ENCODE peak calls at places on chromosomes 5 and 9, in ten cellular contexts. One of them, this sample, is unnamed.

GRCh38 chr5:98492258-98492657 is 281.2 kb upstream of the RGMB start:
- DNase-seq in choroid plexus epithelial cell: no peak
- DNase-seq in A673: no peak
- DNase-seq in fibroblast of lung: no peak
- DNase-seq in right atrium auricular region: no peak
- DNase-seq in neural progenitor cell: no peak
- DNase-seq in HFF-Myc: no peak
- DNase-seq in suprapubic skin: no peak
- DNase-seq in effector memory CD4-positive, alpha-beta T cell: no peak
- DNase-seq in hepatocyte: no peak
- DNase-seq in this sample: no peak

GRCh38 chr5:140381972-140382371 is 19.7 kb upstream of the ANKHD1 start:
- DNase-seq in choroid plexus epithelial cell: no peak
- DNase-seq in A673: no peak
- DNase-seq in fibroblast of lung: no peak
- DNase-seq in right atrium auricular region: peak; percentile 2
- DNase-seq in neural progenitor cell: no peak
- DNase-seq in HFF-Myc: no peak
- DNase-seq in suprapubic skin: no peak
- DNase-seq in effector memory CD4-positive, alpha-beta T cell: no peak
- DNase-seq in hepatocyte: no peak
- DNase-seq in this sample: no peak

GRCh38 chr9:20353931-20354652 is 268.2 kb downstream of the MLLT3 start:
- DNase-seq in choroid plexus epithelial cell: peak; percentile 58
- DNase-seq in A673: no peak
- DNase-seq in fibroblast of lung: no peak
- DNase-seq in right atrium auricular region: no peak
- DNase-seq in neural progenitor cell: no peak
- DNase-seq in HFF-Myc: no peak
- DNase-seq in suprapubic skin: no peak
- DNase-seq in effector memory CD4-positive, alpha-beta T cell: no peak
- DNase-seq in hepatocyte: no peak
- DNase-seq in this sample: no peak

GRCh38 chr5:154860123-154860522 is 1.7 kb downstream of the CNOT8 start:
- DNase-seq in choroid plexus epithelial cell: peak; percentile 82
- DNase-seq in A673: peak; percentile 22
- DNase-seq in fibroblast of lung: peak; percentile 54
- DNase-seq in right atrium auricular region: no peak
- DNase-seq in neural progenitor cell: peak; percentile 25
- DNase-seq in HFF-Myc: no peak
- DNase-seq in suprapubic skin: no peak
- DNase-seq in effector memory CD4-positive, alpha-beta T cell: no peak
- DNase-seq in hepatocyte: no peak
- DNase-seq in this sample: peak; percentile 29

GRCh38 chr5:81759632-81760005 is 8.7 kb upstream of the SSBP2 start:
- DNase-seq in choroid plexus epithelial cell: no peak
- DNase-seq in A673: peak; percentile 75
- DNase-seq in fibroblast of lung: no peak
- DNase-seq in right atrium auricular region: no peak
- DNase-seq in neural progenitor cell: no peak
- DNase-seq in HFF-Myc: no peak
- DNase-seq in suprapubic skin: no peak
- DNase-seq in effector memory CD4-positive, alpha-beta T cell: no peak
- DNase-seq in hepatocyte: no peak
- DNase-seq in this sample: no peak

GRCh38 chr9:121154782-121155181 is 46.9 kb downstream of the RAB14 start:
- DNase-seq in choroid plexus epithelial cell: peak; percentile 23
- DNase-seq in A673: no peak
- DNase-seq in fibroblast of lung: no peak
- DNase-seq in right atrium auricular region: no peak
- DNase-seq in neural progenitor cell: no peak
- DNase-seq in HFF-Myc: no peak
- DNase-seq in suprapubic skin: no peak
- DNase-seq in effector memory CD4-positive, alpha-beta T cell: no peak
- DNase-seq in hepatocyte: peak; percentile 31
- DNase-seq in this sample: no peak

GRCh38 chr5:80654054-80654390 is 430 bp upstream of the MSH3 start:
- DNase-seq in choroid plexus epithelial cell: no peak
- DNase-seq in A673: peak; percentile 41
- DNase-seq in fibroblast of lung: no peak
- DNase-seq in right atrium auricular region: no peak
- DNase-seq in neural progenitor cell: peak; percentile 35
- DNase-seq in HFF-Myc: no peak
- DNase-seq in suprapubic skin: no peak
- DNase-seq in effector memory CD4-positive, alpha-beta T cell: no peak
- DNase-seq in hepatocyte: peak; percentile 49
- DNase-seq in this sample: no peak

GRCh38 chr5:180102636-180103035 is 31.1 kb upstream of the RNF130 start:
- DNase-seq in choroid plexus epithelial cell: no peak
- DNase-seq in A673: no peak
- DNase-seq in fibroblast of lung: no peak
- DNase-seq in right atrium auricular region: no peak
- DNase-seq in neural progenitor cell: no peak
- DNase-seq in HFF-Myc: no peak
- DNase-seq in suprapubic skin: no peak
- DNase-seq in effector memory CD4-positive, alpha-beta T cell: no peak
- DNase-seq in hepatocyte: no peak
- DNase-seq in this sample: no peak

GRCh38 chr9:119365291-119366027 is 3.8 kb downstream of the BRINP1 start:
- DNase-seq in choroid plexus epithelial cell: peak; percentile 55
- DNase-seq in A673: peak; percentile 61
- DNase-seq in fibroblast of lung: no peak
- DNase-seq in right atrium auricular region: no peak
- DNase-seq in neural progenitor cell: peak; percentile 89
- DNase-seq in HFF-Myc: no peak
- DNase-seq in suprapubic skin: no peak
- DNase-seq in effector memory CD4-positive, alpha-beta T cell: no peak
- DNase-seq in hepatocyte: peak; percentile 72
- DNase-seq in this sample: no peak

GRCh38 chr5:33468811-33469435 is 28.2 kb downstream of the TARS1 start:
- DNase-seq in choroid plexus epithelial cell: no peak
- DNase-seq in A673: no peak
- DNase-seq in fibroblast of lung: no peak
- DNase-seq in right atrium auricular region: no peak
- DNase-seq in neural progenitor cell: no peak
- DNase-seq in HFF-Myc: no peak
- DNase-seq in suprapubic skin: no peak
- DNase-seq in effector memory CD4-positive, alpha-beta T cell: no peak
- DNase-seq in hepatocyte: no peak
- DNase-seq in this sample: no peak

GRCh38 chr5:104498281-104498680 is 935.7 kb upstream of the NUDT12 start:
- DNase-seq in choroid plexus epithelial cell: peak; percentile 54
- DNase-seq in A673: peak; percentile 3
- DNase-seq in fibroblast of lung: peak; percentile 65
- DNase-seq in right atrium auricular region: no peak
- DNase-seq in neural progenitor cell: no peak
- DNase-seq in HFF-Myc: no peak
- DNase-seq in suprapubic skin: no peak
- DNase-seq in effector memory CD4-positive, alpha-beta T cell: no peak
- DNase-seq in hepatocyte: peak; percentile 5
- DNase-seq in this sample: no peak

GRCh38 chr5:82167372-82167771 is 110.8 kb downstream of the RPS23 start:
- DNase-seq in choroid plexus epithelial cell: no peak
- DNase-seq in A673: no peak
- DNase-seq in fibroblast of lung: peak; percentile 84
- DNase-seq in right atrium auricular region: no peak
- DNase-seq in neural progenitor cell: no peak
- DNase-seq in HFF-Myc: no peak
- DNase-seq in suprapubic skin: no peak
- DNase-seq in effector memory CD4-positive, alpha-beta T cell: no peak
- DNase-seq in hepatocyte: no peak
- DNase-seq in this sample: no peak

GRCh38 chr9:98654247-98654646 is 54.5 kb downstream of the GABBR2 start:
- DNase-seq in choroid plexus epithelial cell: no peak
- DNase-seq in A673: no peak
- DNase-seq in fibroblast of lung: peak; percentile 55
- DNase-seq in right atrium auricular region: no peak
- DNase-seq in neural progenitor cell: no peak
- DNase-seq in HFF-Myc: peak; percentile 32
- DNase-seq in suprapubic skin: no peak
- DNase-seq in effector memory CD4-positive, alpha-beta T cell: no peak
- DNase-seq in hepatocyte: no peak
- DNase-seq in this sample: peak; percentile 64

GRCh38 chr9:86601697-86602096 is 247.5 kb upstream of the TUT7 start:
- DNase-seq in choroid plexus epithelial cell: peak; percentile 35
- DNase-seq in A673: no peak
- DNase-seq in fibroblast of lung: peak; percentile 28
- DNase-seq in right atrium auricular region: no peak
- DNase-seq in neural progenitor cell: no peak
- DNase-seq in HFF-Myc: peak; percentile 33
- DNase-seq in suprapubic skin: no peak
- DNase-seq in effector memory CD4-positive, alpha-beta T cell: no peak
- DNase-seq in hepatocyte: no peak
- DNase-seq in this sample: no peak

GRCh38 chr5:163807781-163808180 is 302.4 kb downstream of the MAT2B start:
- DNase-seq in choroid plexus epithelial cell: no peak
- DNase-seq in A673: no peak
- DNase-seq in fibroblast of lung: peak; percentile 82
- DNase-seq in right atrium auricular region: no peak
- DNase-seq in neural progenitor cell: no peak
- DNase-seq in HFF-Myc: no peak
- DNase-seq in suprapubic skin: no peak
- DNase-seq in effector memory CD4-positive, alpha-beta T cell: no peak
- DNase-seq in hepatocyte: no peak
- DNase-seq in this sample: no peak

GRCh38 chr5:163815240-163815791 is 309.9 kb downstream of the MAT2B start:
- DNase-seq in choroid plexus epithelial cell: peak; percentile 61
- DNase-seq in A673: no peak
- DNase-seq in fibroblast of lung: peak; percentile 15
- DNase-seq in right atrium auricular region: no peak
- DNase-seq in neural progenitor cell: no peak
- DNase-seq in HFF-Myc: no peak
- DNase-seq in suprapubic skin: no peak
- DNase-seq in effector memory CD4-positive, alpha-beta T cell: no peak
- DNase-seq in hepatocyte: no peak
- DNase-seq in this sample: no peak

DNA sequence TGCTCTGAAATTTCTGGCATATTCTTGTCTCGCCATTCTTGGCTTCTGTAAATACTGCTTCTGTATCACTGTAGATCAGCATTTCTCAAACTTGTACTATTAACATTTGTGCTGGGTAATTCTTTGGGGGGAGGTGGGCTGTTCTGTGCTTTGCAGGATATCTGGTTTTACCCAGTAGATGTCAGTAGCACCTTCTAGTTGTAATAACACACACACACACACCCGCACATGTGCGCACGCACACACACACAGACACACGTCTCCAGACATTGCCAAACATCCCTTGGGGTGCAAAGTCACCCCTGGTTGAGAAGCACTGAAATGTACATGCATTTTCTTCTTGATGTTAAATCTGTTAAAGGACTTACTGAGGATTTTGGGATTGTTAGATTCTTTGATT is 304.1 kb downstream of the MAT2B start:
- DNase-seq in choroid plexus epithelial cell: peak; percentile 57
- DNase-seq in A673: no peak
- DNase-seq in fibroblast of lung: peak; percentile 76
- DNase-seq in right atrium auricular region: no peak
- DNase-seq in neural progenitor cell: peak; percentile 17
- DNase-seq in HFF-Myc: no peak
- DNase-seq in suprapubic skin: no peak
- DNase-seq in effector memory CD4-positive, alpha-beta T cell: no peak
- DNase-seq in hepatocyte: no peak
- DNase-seq in this sample: no peak
- H3K4me3 ChIP-seq in choroid plexus epithelial cell: no peak overlapping the region
- H3K4me3 ChIP-seq in A673: no peak overlapping the region
- H3K4me3 ChIP-seq in fibroblast of lung: no peak overlapping the region
- H3K4me3 ChIP-seq in right atrium auricular region: no peak overlapping the region
- H3K4me3 ChIP-seq in neural progenitor cell: no peak overlapping the region
- H3K4me3 ChIP-seq in HFF-Myc: no peak overlapping the region
- H3K4me3 ChIP-seq in suprapubic skin: no peak overlapping the region
- H3K4me3 ChIP-seq in effector memory CD4-positive, alpha-beta T cell: no peak overlapping the region
- H3K4me3 ChIP-seq in hepatocyte: no peak overlapping the region
- H3K4me3 ChIP-seq in this sample: no peak overlapping the region

DNA sequence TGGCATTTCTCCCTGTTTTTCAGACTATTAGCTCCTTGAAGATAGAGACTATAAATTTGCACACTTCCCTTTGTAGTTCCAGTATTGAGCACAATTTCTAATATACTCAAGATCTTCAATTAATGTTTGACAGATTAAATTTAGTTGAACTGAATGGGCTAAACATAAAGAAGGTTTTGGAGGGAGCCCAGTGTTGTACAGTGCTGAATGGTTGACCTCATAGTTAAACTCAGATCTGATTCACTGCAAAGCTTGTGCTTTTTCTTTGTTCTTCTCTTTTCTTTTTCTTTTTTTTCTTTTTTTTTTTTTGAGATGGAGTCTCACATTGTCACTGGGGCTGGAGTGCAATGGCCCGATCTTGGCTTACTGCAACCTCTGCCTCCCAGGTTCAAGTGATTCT is 411.7 kb upstream of the ZNF462 start:
- DNase-seq in choroid plexus epithelial cell: no peak
- DNase-seq in A673: no peak
- DNase-seq in fibroblast of lung: no peak
- DNase-seq in right atrium auricular region: no peak
- DNase-seq in neural progenitor cell: no peak
- DNase-seq in HFF-Myc: no peak
- DNase-seq in suprapubic skin: no peak
- DNase-seq in effector memory CD4-positive, alpha-beta T cell: no peak
- DNase-seq in hepatocyte: no peak
- DNase-seq in this sample: no peak
- H3K4me3 ChIP-seq in choroid plexus epithelial cell: no peak overlapping the region
- H3K4me3 ChIP-seq in A673: no peak overlapping the region
- H3K4me3 ChIP-seq in fibroblast of lung: no peak overlapping the region
- H3K4me3 ChIP-seq in right atrium auricular region: no peak overlapping the region
- H3K4me3 ChIP-seq in neural progenitor cell: no peak overlapping the region
- H3K4me3 ChIP-seq in HFF-Myc: no peak overlapping the region
- H3K4me3 ChIP-seq in suprapubic skin: no peak overlapping the region
- H3K4me3 ChIP-seq in effector memory CD4-positive, alpha-beta T cell: no peak overlapping the region
- H3K4me3 ChIP-seq in hepatocyte: no peak overlapping the region
- H3K4me3 ChIP-seq in this sample: no peak overlapping the region

DNA sequence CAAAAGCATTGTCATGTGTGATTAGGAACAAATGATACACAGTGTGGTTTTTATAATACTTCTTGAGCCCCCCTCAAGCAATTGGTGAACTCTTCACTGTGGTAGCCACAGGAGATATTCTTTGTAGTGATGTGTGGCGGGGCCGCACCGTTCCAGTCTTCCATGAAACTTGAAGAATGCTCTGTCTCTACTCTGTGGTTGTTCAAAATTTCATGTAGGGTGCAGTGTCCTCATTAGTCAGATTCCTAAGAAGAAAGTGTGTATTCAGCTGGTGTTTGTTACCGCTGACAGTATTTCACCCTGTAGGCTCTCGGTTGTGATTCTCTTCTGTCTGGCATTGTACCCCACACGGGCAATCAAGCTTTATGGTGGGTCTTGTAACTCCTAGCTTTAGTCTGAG is 10.8 kb downstream of the OTULIN start:
- DNase-seq in choroid plexus epithelial cell: peak; percentile 54
- DNase-seq in A673: no peak
- DNase-seq in fibroblast of lung: no peak
- DNase-seq in right atrium auricular region: no peak
- DNase-seq in neural progenitor cell: no peak
- DNase-seq in HFF-Myc: no peak
- DNase-seq in suprapubic skin: no peak
- DNase-seq in effector memory CD4-positive, alpha-beta T cell: no peak
- DNase-seq in hepatocyte: no peak
- DNase-seq in this sample: no peak
- H3K4me3 ChIP-seq in choroid plexus epithelial cell: no peak overlapping the region
- H3K4me3 ChIP-seq in A673: no peak overlapping the region
- H3K4me3 ChIP-seq in fibroblast of lung: no peak overlapping the region
- H3K4me3 ChIP-seq in right atrium auricular region: no peak overlapping the region
- H3K4me3 ChIP-seq in neural progenitor cell: no peak overlapping the region
- H3K4me3 ChIP-seq in HFF-Myc: no peak overlapping the region
- H3K4me3 ChIP-seq in suprapubic skin: no peak overlapping the region
- H3K4me3 ChIP-seq in effector memory CD4-positive, alpha-beta T cell: peak overlapping the region; percentile 22
- H3K4me3 ChIP-seq in hepatocyte: no peak overlapping the region
- H3K4me3 ChIP-seq in this sample: no peak overlapping the region

GRCh38 chr9:71910602-71911060 is 362 bp downstream of the ABHD17B start:
- DNase-seq in choroid plexus epithelial cell: no peak
- DNase-seq in A673: no peak
- DNase-seq in fibroblast of lung: no peak
- DNase-seq in right atrium auricular region: no peak
- DNase-seq in neural progenitor cell: no peak
- DNase-seq in HFF-Myc: no peak
- DNase-seq in suprapubic skin: no peak
- DNase-seq in effector memory CD4-positive, alpha-beta T cell: no peak
- DNase-seq in hepatocyte: peak; percentile 77
- DNase-seq in this sample: no peak
- H3K4me3 ChIP-seq in choroid plexus epithelial cell: peak overlapping the region; percentile 90
- H3K4me3 ChIP-seq in A673: peak overlapping the region; percentile 79
- H3K4me3 ChIP-seq in fibroblast of lung: peak overlapping the region; percentile 75
- H3K4me3 ChIP-seq in right atrium auricular region: peak overlapping the region; percentile 85
- H3K4me3 ChIP-seq in neural progenitor cell: peak overlapping the region; percentile 92
- H3K4me3 ChIP-seq in HFF-Myc: peak overlapping the region; percentile 93
- H3K4me3 ChIP-seq in suprapubic skin: peak overlapping the region; percentile 89
- H3K4me3 ChIP-seq in effector memory CD4-positive, alpha-beta T cell: peak overlapping the region; percentile 89
- H3K4me3 ChIP-seq in hepatocyte: peak overlapping the region; percentile 95
- H3K4me3 ChIP-seq in this sample: peak overlapping the region; percentile 82